ENCODE peak calls at places on chromosomes 7 and 10, in seven cellular contexts. E is posterior vena cava; T is SK-N-MC; I is GM20000; N is CD4-positive, CD25-positive, alpha-beta regulatory T cell; Y is effector CD4-positive, alpha-beta T cell; J is stimulated activated CD4-positive, alpha-beta T cell treated with anti-CD3 and anti-CD28 coated beads, Interleukin-2, amount 100 ng/mL, for 24 hours. Q is an unnamed sample.

GRCh38 chr7:65832281-65832680 is 40.6 kb upstream of the VKORC1L1 start:
- DNase-seq in E (no peak), T (no peak), I (no peak), N (no peak), Y (no peak), J (no peak), Q (no peak)

GRCh38 chr10:102781921-102782542 is 38.3 kb downstream of the WBP1L start:
- DNase-seq in E (peak), T (no peak), I (no peak), N (no peak), Y (no peak), J (no peak), Q (no peak)

GRCh38 chr7:39154815-39155214 is 177.1 kb downstream of the POU6F2 start:
- DNase-seq in E (no peak), T (no peak), I (no peak), N (no peak), Y (no peak), J (no peak), Q (no peak)

GRCh38 chr10:83680470-83680891 is 458.8 kb upstream of the GHITM start:
- DNase-seq in E (no peak), T (no peak), I (peak), N (peak), Y (no peak), J (peak), Q (peak)

GRCh38 chr7:18345641-18346234 is 149.8 kb upstream of the HDAC9 start:
- DNase-seq in E (no peak), T (no peak), I (peak), N (peak), Y (no peak), J (peak), Q (no peak)

GRCh38 chr10:22624289-22624738 is 90.1 kb downstream of the PIP4K2A start:
- DNase-seq in E (no peak), T (no peak), I (no peak), N (no peak), Y (no peak), J (no peak), Q (no peak)

GRCh38 chr10:72309290-72310240 is 35.8 kb downstream of the DDIT4 start:
- DNase-seq in E (no peak), T (no peak), I (no peak), N (no peak), Y (no peak), J (no peak), Q (no peak)

GRCh38 chr10:71512794-71513379 is 116.2 kb downstream of the CDH23 start:
- DNase-seq in E (peak), T (no peak), I (no peak), N (no peak), Y (no peak), J (no peak), Q (no peak)

GRCh38 chr10:49367600-49367999 is 28.3 kb downstream of the DRGX start:
- DNase-seq in E (no peak), T (no peak), I (no peak), N (no peak), Y (no peak), J (no peak), Q (no peak)

GRCh38 chr7:7795736-7796135 is 77.3 kb upstream of the RPA3 start:
- DNase-seq in E (no peak), T (no peak), I (no peak), N (no peak), Y (no peak), J (no peak), Q (no peak)

GRCh38 chr10:5490698-5491464 is 8.5 kb downstream of the CALML5 start:
- DNase-seq in E (peak), T (no peak), I (no peak), N (no peak), Y (no peak), J (no peak), Q (no peak)

GRCh38 chr10:29946953-29947700 is 112.3 kb downstream of the JCAD start:
- DNase-seq in E (peak), T (no peak), I (no peak), N (no peak), Y (no peak), J (no peak), Q (no peak)

GRCh38 chr7:105024734-105025133 is 10.7 kb downstream of the KMT2E start:
- DNase-seq in E (no peak), T (no peak), I (no peak), N (no peak), Y (no peak), J (no peak), Q (no peak)

GRCh38 chr10:78458983-78459638 is 425.4 kb downstream of the RPS24 start:
- DNase-seq in E (no peak), T (no peak), I (no peak), N (no peak), Y (no peak), J (no peak), Q (no peak)

GRCh38 chr10:24456319-24456718 is 247.4 kb downstream of the KIAA1217 start:
- DNase-seq in E (no peak), T (no peak), I (no peak), N (no peak), Y (no peak), J (no peak), Q (no peak)

GRCh38 chr7:130409067-130409721 is 28.9 kb downstream of the CPA1 start:
- DNase-seq in E (no peak), T (no peak), I (no peak), N (no peak), Y (no peak), J (no peak), Q (no peak)